ENCODE peak calls at places on chromosomes 11 and 22, in nine cellular contexts. P, K, M, U, I, D, C, F and J are unnamed samples.

GRCh38 chr22:20522134-20522827 is 14.9 kb downstream of the MED15 start:
- DNase-seq in P (no peak), K (no peak), M (no peak), U (no peak), I (no peak), D (no peak), C (no peak), F (no peak), J (no peak)

GRCh38 chr11:47267858-47268257 is 2.1 kb upstream of the MADD start:
- DNase-seq in P (no peak), K (no peak), M (no peak), U (no peak), I (no peak), D (no peak), C (no peak), F (no peak), J (no peak)

GRCh38 chr11:78801161-78801884 is 226.7 kb upstream of the NARS2 start:
- DNase-seq in P (peak; percentile 99), K (no peak), M (no peak), U (peak; percentile 65), I (no peak), D (no peak), C (no peak), F (no peak), J (peak; percentile 87)

GRCh38 chr11:117180020-117180419 is 1.5 kb downstream of the SIDT2 start:
- DNase-seq in P (no peak), K (no peak), M (no peak), U (no peak), I (no peak), D (no peak), C (no peak), F (no peak), J (no peak)

GRCh38 chr11:106063009-106063408 is 14.1 kb downstream of the KBTBD3 start:
- DNase-seq in P (no peak), K (no peak), M (no peak), U (no peak), I (no peak), D (no peak), C (no peak), F (no peak), J (no peak)

GRCh38 chr11:37533830-37534229 is 935.8 kb upstream of the RAG2 start:
- DNase-seq in P (no peak), K (no peak), M (no peak), U (no peak), I (no peak), D (no peak), C (no peak), F (no peak), J (no peak)

GRCh38 chr11:64553554-64554201 is 37.3 kb upstream of the SLC22A12 start:
- DNase-seq in P (peak; percentile 65), K (peak; percentile 17), M (peak; percentile 77), U (peak; percentile 79), I (peak; percentile 48), D (peak; percentile 25), C (peak; percentile 62), F (peak; percentile 68), J (peak; percentile 43)

GRCh38 chr11:1852885-1853284 is at the start of gene LSP1:
- DNase-seq in P (no peak), K (no peak), M (no peak), U (no peak), I (peak; percentile 68), D (peak; percentile 59), C (peak; percentile 80), F (no peak), J (no peak)